ENCODE peak calls at places on chromosomes 5 and 9, in seven cellular contexts. One of them, this sample, is unnamed.

GRCh38 chr9:13552606-13553215 is 273.2 kb upstream of the MPDZ start:
- DNase-seq in SK-N-SH: no peak
- DNase-seq in HCT116: no peak
- DNase-seq in HepG2: no peak
- DNase-seq in K562: no peak
- DNase-seq in GM12878: no peak
- DNase-seq in H1: no peak
- DNase-seq in this sample: no peak

GRCh38 chr9:126781717-126782388 is 23.0 kb upstream of the ZBTB43 start:
- DNase-seq in SK-N-SH: peak; percentile 93
- DNase-seq in HCT116: peak; percentile 68
- DNase-seq in HepG2: peak; percentile 63
- DNase-seq in K562: peak; percentile 92
- DNase-seq in GM12878: no peak
- DNase-seq in H1: peak; percentile 68
- DNase-seq in this sample: peak; percentile 90

GRCh38 chr5:54455413-54456157 is at the start of gene HSPB3:
- DNase-seq in SK-N-SH: no peak
- DNase-seq in HCT116: no peak
- DNase-seq in HepG2: no peak
- DNase-seq in K562: no peak
- DNase-seq in GM12878: no peak
- DNase-seq in H1: no peak
- DNase-seq in this sample: no peak

GRCh38 chr9:95307538-95307937 is 10.0 kb downstream of the FANCC start:
- DNase-seq in SK-N-SH: no peak
- DNase-seq in HCT116: no peak
- DNase-seq in HepG2: no peak
- DNase-seq in K562: no peak
- DNase-seq in GM12878: no peak
- DNase-seq in H1: no peak
- DNase-seq in this sample: no peak

GRCh38 chr5:109656829-109657228 is 32.9 kb upstream of the MAN2A1 start:
- DNase-seq in SK-N-SH: no peak
- DNase-seq in HCT116: no peak
- DNase-seq in HepG2: no peak
- DNase-seq in K562: peak; percentile 23
- DNase-seq in GM12878: no peak
- DNase-seq in H1: no peak
- DNase-seq in this sample: no peak

GRCh38 chr5:98769256-98770157 is 4.0 kb upstream of the RGMB start:
- DNase-seq in SK-N-SH: peak; percentile 61
- DNase-seq in HCT116: no peak
- DNase-seq in HepG2: no peak
- DNase-seq in K562: no peak
- DNase-seq in GM12878: no peak
- DNase-seq in H1: no peak
- DNase-seq in this sample: peak; percentile 28

GRCh38 chr9:127664678-127665507 is 41.9 kb upstream of the CFAP157 start:
- DNase-seq in SK-N-SH: peak; percentile 76
- DNase-seq in HCT116: no peak
- DNase-seq in HepG2: peak; percentile 83
- DNase-seq in K562: no peak
- DNase-seq in GM12878: no peak
- DNase-seq in H1: no peak
- DNase-seq in this sample: no peak

GRCh38 chr5:139772927-139773690 is 22.5 kb upstream of the PSD2 start:
- DNase-seq in SK-N-SH: no peak
- DNase-seq in HCT116: no peak
- DNase-seq in HepG2: no peak
- DNase-seq in K562: no peak
- DNase-seq in GM12878: no peak
- DNase-seq in H1: no peak
- DNase-seq in this sample: no peak

GRCh38 chr9:123426406-123426805 is 70.4 kb downstream of the CRB2 start:
- DNase-seq in SK-N-SH: no peak
- DNase-seq in HCT116: no peak
- DNase-seq in HepG2: no peak
- DNase-seq in K562: no peak
- DNase-seq in GM12878: peak; percentile 39
- DNase-seq in H1: no peak
- DNase-seq in this sample: peak; percentile 56

GRCh38 chr5:97488126-97488668 is 305.1 kb upstream of the RIOK2 start:
- DNase-seq in SK-N-SH: no peak
- DNase-seq in HCT116: no peak
- DNase-seq in HepG2: no peak
- DNase-seq in K562: no peak
- DNase-seq in GM12878: no peak
- DNase-seq in H1: no peak
- DNase-seq in this sample: no peak

GRCh38 chr9:91419222-91420191 is 4.1 kb downstream of the NFIL3 start:
- DNase-seq in SK-N-SH: peak; percentile 16
- DNase-seq in HCT116: peak; percentile 90
- DNase-seq in HepG2: peak; percentile 92
- DNase-seq in K562: peak; percentile 19
- DNase-seq in GM12878: no peak
- DNase-seq in H1: no peak
- DNase-seq in this sample: peak; percentile 40

GRCh38 chr5:174251305-174251704 is 205.8 kb downstream of the NSG2 start:
- DNase-seq in SK-N-SH: peak; percentile 59
- DNase-seq in HCT116: no peak
- DNase-seq in HepG2: no peak
- DNase-seq in K562: no peak
- DNase-seq in GM12878: no peak
- DNase-seq in H1: no peak
- DNase-seq in this sample: no peak

GRCh38 chr5:181160144-181160754 is 12.9 kb downstream of the OR2V2 start:
- DNase-seq in SK-N-SH: peak; percentile 86
- DNase-seq in HCT116: no peak
- DNase-seq in HepG2: no peak
- DNase-seq in K562: peak; percentile 95
- DNase-seq in GM12878: no peak
- DNase-seq in H1: no peak
- DNase-seq in this sample: peak; percentile 75

GRCh38 chr5:59473611-59474010 is 419.9 kb downstream of the PDE4D start:
- DNase-seq in SK-N-SH: no peak
- DNase-seq in HCT116: no peak
- DNase-seq in HepG2: no peak
- DNase-seq in K562: no peak
- DNase-seq in GM12878: no peak
- DNase-seq in H1: no peak
- DNase-seq in this sample: no peak

GRCh38 chr9:92671323-92671722 is 1.4 kb upstream of the IPPK start:
- DNase-seq in SK-N-SH: no peak
- DNase-seq in HCT116: peak; percentile 82
- DNase-seq in HepG2: peak; percentile 47
- DNase-seq in K562: peak; percentile 15
- DNase-seq in GM12878: no peak
- DNase-seq in H1: no peak
- DNase-seq in this sample: no peak

GRCh38 chr5:148585988-148586387 is 68.3 kb downstream of the HTR4 start:
- DNase-seq in SK-N-SH: no peak
- DNase-seq in HCT116: no peak
- DNase-seq in HepG2: no peak
- DNase-seq in K562: no peak
- DNase-seq in GM12878: no peak
- DNase-seq in H1: no peak
- DNase-seq in this sample: no peak

GRCh38 chr9:99103054-99103453 is 1.9 kb upstream of the TGFBR1 start:
- DNase-seq in SK-N-SH: no peak
- DNase-seq in HCT116: no peak
- DNase-seq in HepG2: no peak
- DNase-seq in K562: no peak
- DNase-seq in GM12878: no peak
- DNase-seq in H1: no peak
- DNase-seq in this sample: no peak

GRCh38 chr9:110926828-110927227 is 111.4 kb downstream of the LPAR1 start:
- DNase-seq in SK-N-SH: no peak
- DNase-seq in HCT116: no peak
- DNase-seq in HepG2: no peak
- DNase-seq in K562: no peak
- DNase-seq in GM12878: no peak
- DNase-seq in H1: no peak
- DNase-seq in this sample: no peak

GRCh38 chr9:92716557-92716956 is 46.6 kb upstream of the IPPK start:
- DNase-seq in SK-N-SH: peak; percentile 90
- DNase-seq in HCT116: peak; percentile 15
- DNase-seq in HepG2: peak; percentile 47
- DNase-seq in K562: peak; percentile 79
- DNase-seq in GM12878: no peak
- DNase-seq in H1: peak; percentile 17
- DNase-seq in this sample: peak; percentile 69

GRCh38 chr5:78783434-78784130 is 135.0 kb upstream of the LHFPL2 start:
- DNase-seq in SK-N-SH: no peak
- DNase-seq in HCT116: no peak
- DNase-seq in HepG2: no peak
- DNase-seq in K562: no peak
- DNase-seq in GM12878: no peak
- DNase-seq in H1: no peak
- DNase-seq in this sample: no peak

GRCh38 chr9:138053996-138054752 is 176.6 kb downstream of the CACNA1B start:
- DNase-seq in SK-N-SH: no peak
- DNase-seq in HCT116: no peak
- DNase-seq in HepG2: no peak
- DNase-seq in K562: no peak
- DNase-seq in GM12878: no peak
- DNase-seq in H1: no peak
- DNase-seq in this sample: peak; percentile 89

GRCh38 chr9:124078641-124079040 is 67.1 kb downstream of the LHX2 start:
- DNase-seq in SK-N-SH: no peak
- DNase-seq in HCT116: no peak
- DNase-seq in HepG2: peak; percentile 75
- DNase-seq in K562: no peak
- DNase-seq in GM12878: no peak
- DNase-seq in H1: no peak
- DNase-seq in this sample: peak; percentile 71

GRCh38 chr5:152676177-152676576 is 271.1 kb upstream of the NMUR2 start:
- DNase-seq in SK-N-SH: no peak
- DNase-seq in HCT116: no peak
- DNase-seq in HepG2: no peak
- DNase-seq in K562: no peak
- DNase-seq in GM12878: no peak
- DNase-seq in H1: no peak
- DNase-seq in this sample: no peak

GRCh38 chr5:143887302-143887638 is 75.3 kb downstream of the HMHB1 start:
- DNase-seq in SK-N-SH: peak; percentile 63
- DNase-seq in HCT116: no peak
- DNase-seq in HepG2: no peak
- DNase-seq in K562: no peak
- DNase-seq in GM12878: no peak
- DNase-seq in H1: no peak
- DNase-seq in this sample: no peak

GRCh38 chr9:126155756-126156664 is 170.6 kb upstream of the MVB12B start:
- DNase-seq in SK-N-SH: no peak
- DNase-seq in HCT116: no peak
- DNase-seq in HepG2: no peak
- DNase-seq in K562: no peak
- DNase-seq in GM12878: no peak
- DNase-seq in H1: no peak
- DNase-seq in this sample: no peak

GRCh38 chr9:123568691-123569342 is 212.8 kb downstream of the CRB2 start:
- DNase-seq in SK-N-SH: peak; percentile 42
- DNase-seq in HCT116: no peak
- DNase-seq in HepG2: no peak
- DNase-seq in K562: no peak
- DNase-seq in GM12878: no peak
- DNase-seq in H1: no peak
- DNase-seq in this sample: no peak

GRCh38 chr5:73442152-73442860 is 6.3 kb downstream of the FOXD1 start:
- DNase-seq in SK-N-SH: no peak
- DNase-seq in HCT116: no peak
- DNase-seq in HepG2: no peak
- DNase-seq in K562: no peak
- DNase-seq in GM12878: no peak
- DNase-seq in H1: no peak
- DNase-seq in this sample: no peak

GRCh38 chr5:73438048-73438896 is 10.3 kb downstream of the FOXD1 start:
- DNase-seq in SK-N-SH: no peak
- DNase-seq in HCT116: no peak
- DNase-seq in HepG2: no peak
- DNase-seq in K562: no peak
- DNase-seq in GM12878: no peak
- DNase-seq in H1: no peak
- DNase-seq in this sample: no peak

GRCh38 chr5:73441377-73441776 is 7.2 kb downstream of the FOXD1 start:
- DNase-seq in SK-N-SH: no peak
- DNase-seq in HCT116: no peak
- DNase-seq in HepG2: no peak
- DNase-seq in K562: no peak
- DNase-seq in GM12878: no peak
- DNase-seq in H1: no peak
- DNase-seq in this sample: no peak

GRCh38 chr5:73438897-73439470 is 9.6 kb downstream of the FOXD1 start:
- DNase-seq in SK-N-SH: no peak
- DNase-seq in HCT116: no peak
- DNase-seq in HepG2: no peak
- DNase-seq in K562: no peak
- DNase-seq in GM12878: no peak
- DNase-seq in H1: no peak
- DNase-seq in this sample: no peak

GRCh38 chr5:73440262-73440661 is 8.3 kb downstream of the FOXD1 start:
- DNase-seq in SK-N-SH: no peak
- DNase-seq in HCT116: no peak
- DNase-seq in HepG2: no peak
- DNase-seq in K562: no peak
- DNase-seq in GM12878: no peak
- DNase-seq in H1: no peak
- DNase-seq in this sample: no peak
- TF ChIP-seq JUND in SK-N-SH: peak; percentile 28
- TF ChIP-seq JUND in HCT116: no peak
- TF ChIP-seq JUND in HepG2: no peak
- TF ChIP-seq JUND in K562: no peak
- TF ChIP-seq JUND in GM12878: no peak
- TF ChIP-seq JUND in H1: no peak
- TF ChIP-seq JUND in this sample: no peak

GRCh38 chr5:83688321-83688720 is 32.3 kb downstream of the HAPLN1 start:
- DNase-seq in SK-N-SH: no peak
- DNase-seq in HCT116: no peak
- DNase-seq in HepG2: no peak
- DNase-seq in K562: no peak
- DNase-seq in GM12878: no peak
- DNase-seq in H1: no peak
- DNase-seq in this sample: no peak
- TF ChIP-seq JUND in SK-N-SH: no peak
- TF ChIP-seq JUND in HCT116: no peak
- TF ChIP-seq JUND in HepG2: no peak
- TF ChIP-seq JUND in K562: no peak
- TF ChIP-seq JUND in GM12878: no peak
- TF ChIP-seq JUND in H1: no peak
- TF ChIP-seq JUND in this sample: no peak

GRCh38 chr5:112379541-112380325 is 39.3 kb downstream of the EPB41L4A start:
- DNase-seq in SK-N-SH: no peak
- DNase-seq in HCT116: no peak
- DNase-seq in HepG2: no peak
- DNase-seq in K562: no peak
- DNase-seq in GM12878: no peak
- DNase-seq in H1: no peak
- DNase-seq in this sample: no peak
- TF ChIP-seq JUND in SK-N-SH: no peak
- TF ChIP-seq JUND in HCT116: no peak
- TF ChIP-seq JUND in HepG2: no peak
- TF ChIP-seq JUND in K562: no peak
- TF ChIP-seq JUND in GM12878: no peak
- TF ChIP-seq JUND in H1: no peak
- TF ChIP-seq JUND in this sample: no peak

GRCh38 chr5:15914603-15915002 is 265.0 kb downstream of the MARCHF11 start:
- DNase-seq in SK-N-SH: no peak
- DNase-seq in HCT116: no peak
- DNase-seq in HepG2: no peak
- DNase-seq in K562: no peak
- DNase-seq in GM12878: no peak
- DNase-seq in H1: no peak
- DNase-seq in this sample: no peak
- TF ChIP-seq JUND in SK-N-SH: no peak
- TF ChIP-seq JUND in HCT116: no peak
- TF ChIP-seq JUND in HepG2: no peak
- TF ChIP-seq JUND in K562: no peak
- TF ChIP-seq JUND in GM12878: no peak
- TF ChIP-seq JUND in H1: no peak
- TF ChIP-seq JUND in this sample: no peak